ENCODE peak calls at places on chromosomes 13 and 19, in four cellular contexts. Y is ovary, R is adrenal gland, B is breast epithelium. M is an unnamed sample.

GRCh38 chr19:53942001-53942786 is 20.5 kb upstream of the CACNG8 start:
- DNase-seq in Y (no peak), R (no peak), B (no peak), M (no peak)

GRCh38 chr13:41811588-41812021 is 149.3 kb downstream of the VWA8 start:
- DNase-seq in Y (no peak), R (no peak), B (no peak), M (no peak)

GRCh38 chr13:31282741-31283455 is 83.1 kb downstream of the B3GLCT start:
- DNase-seq in Y (no peak), R (no peak), B (no peak), M (no peak)

GRCh38 chr19:18774107-18774506 is 17.0 kb downstream of the COMP start:
- DNase-seq in Y (no peak), R (no peak), B (no peak), M (no peak)

GRCh38 chr19:46872967-46873366 is 12.2 kb downstream of the ARHGAP35 start:
- DNase-seq in Y (no peak), R (no peak), B (no peak), M (no peak)

GRCh38 chr13:72774019-72774418 is 7.7 kb downstream of the DIS3 start:
- DNase-seq in Y (no peak), R (no peak), B (no peak), M (no peak)

GRCh38 chr13:74015137-74015536 is 119.1 kb downstream of the KLF12 start:
- DNase-seq in Y (no peak), R (no peak), B (no peak), M (no peak)

GRCh38 chr19:13001502-13002388 is 6.5 kb downstream of the NFIX start:
- DNase-seq in Y (peak; percentile 86), R (peak; percentile 36), B (peak; percentile 84), M (peak; percentile 82)

GRCh38 chr13:38990693-38991092 is at the start of gene STOML3:
- DNase-seq in Y (no peak), R (no peak), B (no peak), M (no peak)

GRCh38 chr13:84894749-84895148 is 904.5 kb downstream of the SLITRK6 start:
- DNase-seq in Y (no peak), R (no peak), B (no peak), M (no peak)

GRCh38 chr19:53868091-53868891 is 608 bp downstream of the MYADM start:
- DNase-seq in Y (peak; percentile 69), R (peak; percentile 34), B (peak; percentile 66), M (peak; percentile 61)

GRCh38 chr19:45414468-45414867 is 8.0 kb downstream of the POLR1G start:
- DNase-seq in Y (no peak), R (no peak), B (no peak), M (no peak)

GRCh38 chr13:48817166-48817802 is 158.4 kb upstream of the FNDC3A start:
- DNase-seq in Y (no peak), R (peak; percentile 11), B (no peak), M (no peak)

GRCh38 chr13:23615677-23616076 is 45.5 kb downstream of the TNFRSF19 start:
- DNase-seq in Y (no peak), R (no peak), B (no peak), M (no peak)

GRCh38 chr13:26497991-26498423 is 59.5 kb upstream of the WASF3 start:
- DNase-seq in Y (no peak), R (no peak), B (no peak), M (no peak)

GRCh38 chr19:5031231-5032100 is 62.6 kb downstream of the KDM4B start:
- DNase-seq in Y (peak; percentile 90), R (peak; percentile 88), B (peak; percentile 58), M (peak; percentile 87)

GRCh38 chr13:43263047-43263446 is 239.7 kb downstream of the DNAJC15 start:
- DNase-seq in Y (no peak), R (no peak), B (no peak), M (no peak)

GRCh38 chr19:4036576-4037300 is 29.2 kb downstream of the PIAS4 start:
- DNase-seq in Y (no peak), R (no peak), B (no peak), M (no peak)

GRCh38 chr13:102310691-102311432 is 91.0 kb downstream of the FGF14 start:
- DNase-seq in Y (no peak), R (peak; percentile 2), B (no peak), M (no peak)

GRCh38 chr13:98489446-98490194 is 87.3 kb downstream of the STK24 start:
- DNase-seq in Y (no peak), R (no peak), B (no peak), M (no peak)

GRCh38 chr13:33490461-33491327 is 205.1 kb upstream of the STARD13 start:
- DNase-seq in Y (no peak), R (peak; percentile 10), B (no peak), M (peak; percentile 19)

DNA sequence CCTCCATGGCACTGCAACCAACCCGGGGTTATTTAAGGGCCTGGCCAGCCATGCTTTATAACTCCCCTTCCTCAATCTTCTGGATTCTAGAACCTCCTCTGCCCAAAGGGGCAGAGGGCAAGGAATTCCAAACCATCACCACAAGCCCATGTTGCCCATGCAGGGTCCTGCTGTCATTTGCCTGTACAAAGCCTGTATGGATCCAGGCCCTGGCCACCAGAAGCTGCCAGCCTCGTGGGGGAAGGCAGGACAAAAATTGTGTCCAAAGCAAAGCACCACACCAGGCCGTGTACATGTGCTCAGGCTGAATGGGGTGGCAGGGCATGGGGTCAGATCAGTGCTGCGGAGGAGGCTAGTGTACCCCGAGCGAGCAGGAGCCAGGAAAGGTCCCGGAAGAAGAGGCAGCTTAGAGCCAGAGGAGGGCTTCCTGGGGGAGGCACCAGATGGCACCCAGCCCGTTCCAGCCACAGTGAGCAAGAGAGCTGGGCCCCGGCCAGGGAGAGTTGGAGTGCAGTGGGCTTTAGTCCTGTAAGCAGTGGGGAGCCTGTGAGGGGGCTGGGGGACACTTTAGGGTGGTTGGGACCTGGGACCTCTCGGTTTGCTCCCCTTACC is 35.8 kb downstream of the CAPN12 start:
- DNase-seq in Y (no peak), R (no peak), B (no peak), M (no peak)
- H3K27ac ChIP-seq in Y (no peak overlapping the region), R (peak overlapping the region; percentile 93), B (peak overlapping the region; percentile 86), M (peak overlapping the region; percentile 83)

DNA sequence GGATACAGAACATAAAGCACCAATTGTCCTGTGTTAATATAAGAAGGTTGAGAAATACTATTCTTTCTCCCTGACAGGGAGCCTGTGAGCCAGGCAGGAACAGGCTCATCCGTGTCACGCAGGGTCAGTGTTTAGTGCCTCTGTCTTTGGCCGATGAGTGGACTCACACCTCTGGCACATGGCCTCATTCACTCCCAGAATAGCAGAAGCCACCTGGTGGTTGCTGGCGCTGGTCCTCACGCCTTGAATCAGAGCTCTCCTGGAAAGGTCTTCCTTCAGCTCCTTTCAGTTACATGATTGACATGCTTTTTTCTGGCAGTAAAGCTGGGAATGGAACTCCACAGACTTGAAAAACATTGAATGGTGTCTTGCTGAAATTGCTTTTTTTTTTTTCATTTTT is 28.1 kb upstream of the SIAH3 start:
- DNase-seq in Y (no peak), R (peak; percentile 38), B (peak; percentile 84), M (peak; percentile 47)
- TF ChIP-seq CTCF in Y (no peak), R (peak; percentile 27), B (peak; percentile 10), M (no peak)

GRCh38 chr13:50403311-50403710 is 388.1 kb downstream of the KCNRG start:
- DNase-seq in Y (no peak), R (no peak), B (peak; percentile 34), M (no peak)
- H3K27ac ChIP-seq in Y (no peak overlapping the region), R (no peak overlapping the region), B (no peak overlapping the region), M (no peak overlapping the region)

DNA sequence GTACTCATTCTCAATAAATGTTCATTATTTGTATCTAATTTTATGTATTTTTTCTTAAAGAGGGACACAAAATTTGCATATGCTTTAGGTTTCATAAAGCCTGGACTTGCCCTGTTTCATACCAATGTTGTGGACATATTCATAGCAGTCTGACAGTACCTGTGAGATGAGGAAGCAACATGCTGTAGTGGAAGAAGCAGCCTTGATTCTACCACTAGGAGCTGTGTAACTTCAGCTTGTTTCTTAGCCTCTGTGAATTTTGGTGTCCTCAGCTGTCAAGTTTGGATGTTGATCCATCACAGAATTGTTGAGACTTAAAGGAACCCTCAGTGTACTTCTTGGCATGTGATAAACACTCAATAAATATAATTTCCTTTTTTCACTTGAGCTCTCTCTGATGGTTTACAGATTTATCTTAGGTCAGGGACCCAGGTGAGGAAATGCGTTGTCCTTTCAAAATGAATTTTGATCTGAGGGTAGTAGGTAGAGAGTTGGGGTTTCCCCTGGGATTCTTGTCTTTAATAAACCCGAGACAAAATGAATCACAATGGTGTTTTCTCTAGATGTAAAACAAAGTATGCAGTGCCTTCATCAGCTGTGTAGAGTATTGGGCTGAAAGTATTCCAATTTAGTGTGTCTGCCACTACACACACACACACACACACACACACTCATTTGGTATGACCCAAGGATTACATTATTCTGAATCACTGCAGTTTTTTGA is 152.1 kb downstream of the KCNRG start:
- DNase-seq in Y (no peak), R (no peak), B (no peak), M (no peak)
- TF ChIP-seq CTCF in Y (no peak), R (no peak), B (no peak), M (no peak)

GRCh38 chr13:46595918-46596315 is 42.9 kb downstream of the LRCH1 start:
- DNase-seq in Y (no peak), R (no peak), B (no peak), M (no peak)

GRCh38 chr13:46598140-46598819 is 45.3 kb downstream of the LRCH1 start:
- DNase-seq in Y (no peak), R (no peak), B (no peak), M (no peak)

GRCh38 chr13:46600943-46601311 is 48.0 kb downstream of the LRCH1 start:
- DNase-seq in Y (no peak), R (no peak), B (no peak), M (no peak)

GRCh38 chr13:46596501-46596900 is 43.5 kb downstream of the LRCH1 start:
- DNase-seq in Y (no peak), R (no peak), B (no peak), M (no peak)

DNA sequence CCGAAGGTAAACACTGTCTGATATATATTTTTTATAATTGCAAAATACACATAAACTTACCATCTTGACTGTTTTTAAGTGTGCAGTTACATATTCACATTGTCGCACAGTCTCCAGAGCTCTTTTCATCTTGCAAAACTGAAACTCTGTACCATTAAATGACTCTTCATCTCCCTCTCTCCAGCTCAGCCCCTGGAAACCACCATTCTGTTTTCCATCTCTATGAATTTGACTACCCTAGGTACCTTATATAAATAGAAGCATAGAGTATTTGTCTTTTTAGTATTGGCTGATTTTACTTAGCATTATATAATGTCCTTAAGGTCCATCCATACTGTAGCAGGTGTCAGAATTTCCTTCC is 45.8 kb downstream of the LRCH1 start:
- DNase-seq in Y (no peak), R (no peak), B (no peak), M (no peak)
- H3K27ac ChIP-seq in Y (no peak overlapping the region), R (peak overlapping the region; percentile 37), B (no peak overlapping the region), M (peak overlapping the region; percentile 41)

DNA sequence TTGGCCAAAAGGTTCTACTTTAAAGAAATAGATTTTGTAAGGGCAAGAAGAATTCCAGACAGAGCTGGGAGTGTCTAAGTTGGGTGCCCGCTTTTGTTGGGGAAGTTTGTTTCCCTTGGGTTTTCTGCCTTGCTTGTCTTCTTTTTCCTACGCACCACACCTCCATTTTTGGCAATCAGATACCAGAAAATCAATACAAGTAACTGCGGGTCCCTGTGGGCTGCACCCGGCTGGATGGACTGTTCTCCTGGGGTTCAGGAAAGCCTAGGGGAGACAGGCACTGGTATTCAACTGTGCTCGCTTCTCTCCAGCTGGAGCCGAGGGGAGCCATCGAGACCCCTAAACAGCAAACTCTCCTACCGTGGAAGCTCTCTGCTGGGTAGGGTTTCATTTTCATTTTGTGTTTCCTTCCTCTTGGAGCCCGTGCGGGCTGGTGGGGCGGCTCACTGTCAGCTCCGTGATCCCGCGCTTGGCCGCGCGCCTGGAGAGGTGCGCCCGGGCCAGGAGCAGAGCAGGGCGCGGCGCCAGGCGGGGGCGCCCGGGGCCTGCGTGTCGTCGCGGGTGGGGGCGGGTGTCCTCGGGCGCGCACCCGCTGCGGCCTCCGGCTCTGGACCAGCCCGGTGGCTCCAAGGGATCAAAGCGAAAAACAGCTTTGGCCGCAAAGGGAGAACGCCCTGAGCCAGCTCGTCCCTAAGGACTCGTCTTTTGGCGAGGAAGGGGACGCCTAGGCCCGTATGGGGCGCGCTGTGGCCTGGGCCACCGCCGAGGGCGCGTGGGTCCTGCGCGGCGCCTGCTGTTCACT is 347.2 kb downstream of the ZNF536 start:
- DNase-seq in Y (peak; percentile 83), R (peak; percentile 83), B (no peak), M (peak; percentile 74)
- TF ChIP-seq CTCF in Y (no peak), R (no peak), B (no peak), M (peak; percentile 32)